ENCODE peak calls at places on chromosomes 5 and 9, in six cellular contexts. Q, J, G, S, B and P are unnamed samples.

GRCh38 chr5:178304016-178304415 is 71.4 kb upstream of the PHYKPL start:
- DNase-seq in B (no peak), S (no peak), J (no peak), Q (no peak), G (no peak), P (no peak)

GRCh38 chr5:128436825-128437224 is 101.2 kb downstream of the FBN2 start:
- DNase-seq in Q (peak; percentile 9), B (no peak), J (peak; percentile 76), G (no peak), S (no peak), P (peak; percentile 9)

GRCh38 chr5:36444582-36444999 is 142.9 kb upstream of the RANBP3L start:
- DNase-seq in S (no peak), G (no peak), B (no peak), J (no peak), Q (no peak), P (no peak)

GRCh38 chr5:132479073-132479811 is 11.3 kb downstream of the IRF1 start:
- DNase-seq in Q (no peak), G (no peak), S (no peak), B (no peak), J (no peak), P (no peak)

GRCh38 chr5:2093859-2094615 is 211.3 kb upstream of the IRX4 start:
- DNase-seq in B (no peak), J (no peak), S (no peak), G (no peak), Q (no peak), P (no peak)

GRCh38 chr5:37723147-37723961 is 116.5 kb downstream of the GDNF start:
- DNase-seq in J (peak; percentile 12), S (no peak), Q (no peak), G (no peak), B (peak; percentile 55), P (peak; percentile 74)

GRCh38 chr9:127123239-127123935 is 952 bp upstream of the ANGPTL2 start:
- DNase-seq in S (no peak), J (no peak), Q (no peak), G (no peak), B (no peak), P (peak; percentile 11)

GRCh38 chr9:20300430-20301115 is 321.7 kb downstream of the MLLT3 start:
- DNase-seq in B (no peak), J (no peak), S (no peak), Q (no peak), G (no peak), P (no peak)

GRCh38 chr9:1978941-1979340 is 36.2 kb upstream of the SMARCA2 start:
- DNase-seq in Q (peak; percentile 11), J (no peak), S (peak; percentile 7), G (no peak), B (no peak), P (no peak)

GRCh38 chr5:55407059-55407684 is 99.4 kb downstream of the MTREX start:
- DNase-seq in J (peak; percentile 22), Q (peak; percentile 27), S (peak; percentile 47), G (no peak), B (peak; percentile 18), P (peak; percentile 62)

GRCh38 chr9:95778957-95779356 is 96.5 kb upstream of the ERCC6L2 start:
- DNase-seq in Q (no peak), B (no peak), J (no peak), S (no peak), G (no peak), P (no peak)

GRCh38 chr5:134079748-134080581 is 34.5 kb upstream of the TCF7 start:
- DNase-seq in J (no peak), Q (no peak), G (no peak), B (no peak), S (no peak), P (no peak)

GRCh38 chr5:40270274-40270855 is 409.4 kb upstream of the PTGER4 start:
- DNase-seq in J (no peak), Q (no peak), B (no peak), S (no peak), G (no peak), P (no peak)

GRCh38 chr5:40276426-40277102 is 403.2 kb upstream of the PTGER4 start:
- DNase-seq in Q (no peak), G (no peak), J (no peak), S (no peak), B (no peak), P (no peak)

GRCh38 chr5:40277161-40277906 is 402.4 kb upstream of the PTGER4 start:
- DNase-seq in J (no peak), G (peak; percentile 34), S (no peak), Q (no peak), B (no peak), P (no peak)

GRCh38 chr5:40271476-40271875 is 408.2 kb upstream of the PTGER4 start:
- DNase-seq in B (no peak), J (no peak), Q (no peak), G (no peak), S (no peak), P (no peak)

DNA sequence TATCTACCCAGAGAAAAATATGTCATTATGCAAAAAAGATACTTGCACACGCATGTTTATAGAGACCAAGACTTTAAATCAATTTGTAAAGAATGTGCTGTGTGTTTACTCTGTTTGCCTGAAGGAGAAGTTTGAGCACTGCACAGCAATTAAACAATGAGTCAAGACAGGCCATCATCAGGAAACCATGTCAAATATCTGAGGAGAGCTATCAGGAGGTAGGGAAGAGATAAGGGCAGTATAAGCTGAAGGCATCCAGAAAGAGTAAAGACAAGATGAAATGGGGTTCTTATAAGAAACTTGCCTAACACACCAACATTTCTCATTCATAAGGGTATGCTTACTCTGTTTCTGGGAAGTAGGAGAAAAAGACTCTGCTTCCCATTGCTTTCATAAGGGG is 405.8 kb upstream of the PTGER4 start:
- DNase-seq in S (no peak), B (no peak), G (no peak), Q (no peak), J (no peak), P (no peak)
- H3K27ac ChIP-seq in S (no peak overlapping the region), B (no peak overlapping the region), G (no peak overlapping the region), Q (no peak overlapping the region), J (no peak overlapping the region), P (no peak overlapping the region)

GRCh38 chr5:156431956-156432829 is 105.2 kb downstream of the SGCD start:
- DNase-seq in S (no peak), G (no peak), J (no peak), B (no peak), Q (no peak), P (peak; percentile 22)

GRCh38 chr5:156435101-156435500 is 108.1 kb downstream of the SGCD start:
- DNase-seq in J (no peak), S (no peak), Q (no peak), G (no peak), B (no peak), P (no peak)

GRCh38 chr5:156438076-156438475 is 111.1 kb downstream of the SGCD start:
- DNase-seq in G (no peak), Q (no peak), S (no peak), J (no peak), B (no peak), P (no peak)

GRCh38 chr5:156427315-156427714 is 100.4 kb downstream of the SGCD start:
- DNase-seq in Q (no peak), G (no peak), S (no peak), B (no peak), J (no peak), P (no peak)

DNA sequence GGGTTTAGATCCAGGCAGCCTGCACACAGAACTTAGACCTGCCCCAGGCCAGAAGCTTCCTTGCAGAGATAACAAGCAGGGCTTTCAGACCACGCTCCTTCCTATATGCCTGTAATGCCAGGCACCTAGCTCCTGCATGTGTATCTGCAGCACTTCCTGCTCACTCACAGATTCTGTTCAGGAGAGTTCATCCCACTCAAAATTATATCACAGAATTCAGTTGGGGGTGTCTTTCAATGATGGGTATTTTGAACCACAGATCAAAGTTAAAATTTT is 105.8 kb downstream of the SGCD start:
- DNase-seq in J (no peak), G (no peak), S (no peak), B (no peak), Q (no peak), P (no peak)
- TF ChIP-seq REST in J (no peak), G (no peak), S (no peak), B (no peak), Q (no peak), P (no peak)

GRCh38 chr9:121573717-121574485 is 74.3 kb upstream of the GGTA1 start:
- DNase-seq in S (no peak), G (no peak), Q (no peak), B (no peak), J (no peak), P (no peak)

GRCh38 chr9:121574771-121575519 is 75.3 kb upstream of the GGTA1 start:
- DNase-seq in S (no peak), B (no peak), G (no peak), J (no peak), Q (no peak), P (no peak)

GRCh38 chr9:121576281-121577075 is 75.0 kb upstream of the DAB2IP start:
- DNase-seq in G (no peak), B (no peak), J (no peak), S (no peak), Q (peak; percentile 25), P (no peak)

GRCh38 chr9:121572581-121572980 is 72.9 kb upstream of the GGTA1 start:
- DNase-seq in J (no peak), G (no peak), Q (no peak), B (no peak), S (no peak), P (no peak)

GRCh38 chr9:121577201-121577600 is 74.2 kb upstream of the DAB2IP start:
- DNase-seq in Q (no peak), S (peak; percentile 66), J (no peak), G (no peak), B (no peak), P (no peak)
- TF ChIP-seq POLR2AphosphoS5 in Q (no peak), S (no peak), J (no peak), G (no peak), B (no peak), P (no peak)

GRCh38 chr9:133515615-133516255 is 9.0 kb downstream of the MYMK start:
- DNase-seq in J (no peak), Q (no peak), B (no peak), G (no peak), S (no peak), P (no peak)

GRCh38 chr9:133516961-133517350 is 7.8 kb downstream of the MYMK start:
- DNase-seq in G (no peak), J (no peak), S (no peak), B (no peak), Q (no peak), P (no peak)

GRCh38 chr9:133515240-133515610 is 9.5 kb downstream of the MYMK start:
- DNase-seq in J (no peak), Q (no peak), B (no peak), G (no peak), S (no peak), P (no peak)

GRCh38 chr9:133517711-133518110 is 7.0 kb downstream of the MYMK start:
- DNase-seq in B (no peak), Q (no peak), G (no peak), S (no peak), J (no peak), P (no peak)

DNA sequence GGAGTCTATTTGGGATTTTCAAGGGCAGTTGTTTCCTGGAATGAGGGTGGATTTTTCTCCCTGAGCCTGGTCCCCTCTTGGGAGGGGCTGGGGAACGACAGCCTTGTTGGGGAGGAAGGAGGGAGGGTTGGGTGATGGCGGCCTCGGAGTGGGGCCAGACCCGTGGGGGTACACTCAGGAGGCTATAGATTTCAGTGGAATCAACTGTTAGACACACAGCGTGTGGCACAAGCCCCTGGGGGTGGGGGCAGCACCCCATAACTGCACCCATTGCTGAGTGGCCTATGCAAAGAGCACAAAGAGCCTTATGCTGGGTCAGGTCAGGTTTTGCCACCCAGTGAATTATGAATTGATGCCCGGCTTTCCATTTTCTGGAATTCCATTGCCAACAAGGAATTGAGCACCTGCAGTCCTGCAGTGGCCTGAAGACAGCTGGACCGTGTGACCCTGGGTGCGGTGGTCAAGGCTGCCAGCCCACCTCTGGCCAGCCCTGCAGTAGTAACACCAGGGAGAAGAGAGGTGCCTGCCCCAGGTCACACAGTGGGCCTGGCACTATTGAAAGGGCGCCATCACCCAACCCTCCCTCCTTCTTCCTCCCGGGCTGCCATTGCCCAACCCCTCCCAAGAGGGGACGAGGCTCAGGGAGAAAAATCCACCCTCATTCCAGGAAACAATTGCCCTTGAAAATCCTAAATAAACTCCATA is 8.4 kb downstream of the MYMK start:
- DNase-seq in Q (no peak), J (no peak), G (no peak), B (no peak), S (no peak), P (no peak)
- H3K27ac ChIP-seq in Q (no peak overlapping the region), J (no peak overlapping the region), G (no peak overlapping the region), B (no peak overlapping the region), S (no peak overlapping the region), P (no peak overlapping the region)